ENCODE peak calls at places on chromosomes 4 and X, in four cellular contexts. K, Z, V and B are unnamed samples.

GRCh38 chr4:94534401-94535312 is 82.9 kb downstream of the PDLIM5 start:
- DNase-seq in K (no peak), Z (no peak), V (no peak), B (no peak)

GRCh38 chr4:81922271-81922775 is 450.6 kb upstream of the RASGEF1B start:
- DNase-seq in K (no peak), Z (no peak), V (no peak), B (no peak)

GRCh38 chr4:114780205-114780604 is 181.6 kb downstream of the UGT8 start:
- DNase-seq in K (no peak), Z (no peak), V (no peak), B (no peak)

GRCh38 chr4:158211288-158211687 is 1.0 kb downstream of the TMEM144 start:
- DNase-seq in K (no peak), Z (no peak), V (peak), B (no peak)

GRCh38 chrX:43505759-43506158 is 150.3 kb upstream of the MAOA start:
- DNase-seq in K (no peak), Z (no peak), V (no peak), B (no peak)

GRCh38 chrX:2408856-2409255 is 91.9 kb downstream of the DHRSX start:
- DNase-seq in K (no peak), Z (no peak), V (no peak), B (no peak)

GRCh38 chr4:76738081-76738931 is 159.6 kb downstream of the SOWAHB start:
- DNase-seq in K (no peak), Z (peak), V (no peak), B (no peak)

GRCh38 chrX:18210470-18210869 is 10.2 kb downstream of the BEND2 start:
- DNase-seq in K (no peak), Z (peak), V (no peak), B (no peak)

GRCh38 chrX:17824980-17825379 is 36.1 kb downstream of the RAI2 start:
- DNase-seq in K (no peak), Z (peak), V (no peak), B (no peak)

GRCh38 chr4:83866821-83867220 is 330.9 kb downstream of the GPAT3 start:
- DNase-seq in K (no peak), Z (no peak), V (no peak), B (no peak)

GRCh38 chrX:97524997-97525396 is 641.3 kb downstream of the RPA4 start:
- DNase-seq in K (no peak), Z (peak), V (no peak), B (no peak)

GRCh38 chrX:11968470-11968869 is 169.8 kb upstream of the FRMPD4 start:
- DNase-seq in K (no peak), Z (peak), V (no peak), B (no peak)

GRCh38 chr4:16160457-16160856 is 65.8 kb downstream of the TAPT1 start:
- DNase-seq in K (no peak), Z (no peak), V (no peak), B (no peak)

GRCh38 chr4:150108693-150109092 is 30.4 kb downstream of the DCLK2 start:
- DNase-seq in K (no peak), Z (peak), V (no peak), B (no peak)

GRCh38 chr4:71426381-71427042 is 87.7 kb downstream of the SLC4A4 start:
- DNase-seq in K (no peak), Z (no peak), V (no peak), B (no peak)

GRCh38 chr4:172412851-172413250 is 599.6 kb downstream of the GALNTL6 start:
- DNase-seq in K (no peak), Z (no peak), V (no peak), B (no peak)

GRCh38 chrX:101415180-101416130 is 7.4 kb downstream of the HNRNPH2 start:
- DNase-seq in K (peak), Z (peak), V (no peak), B (no peak)

GRCh38 chrX:153635788-153636668 is 11.0 kb upstream of the DUSP9 start:
- DNase-seq in K (no peak), Z (no peak), V (no peak), B (no peak)

GRCh38 chr4:30269850-30270249 is 450.3 kb upstream of the PCDH7 start:
- DNase-seq in K (no peak), Z (no peak), V (no peak), B (no peak)

GRCh38 chr4:111849726-111850284 is 295.4 kb upstream of the FAM241A start:
- DNase-seq in K (no peak), Z (no peak), V (no peak), B (no peak)

GRCh38 chrX:23223169-23223568 is 111.5 kb upstream of the PTCHD1 start:
- DNase-seq in K (no peak), Z (no peak), V (no peak), B (no peak)

GRCh38 chr4:687975-688694 is 816 bp downstream of the SLC49A3 start:
- DNase-seq in K (no peak), Z (no peak), V (peak), B (no peak)

GRCh38 chr4:158159054-158159717 is 13.6 kb downstream of the GASK1B start:
- DNase-seq in K (no peak), Z (peak), V (no peak), B (no peak)

GRCh38 chrX:37627602-37628001 is 56.1 kb downstream of the LANCL3 start:
- DNase-seq in K (no peak), Z (no peak), V (peak), B (no peak)

GRCh38 chr4:111602848-111603247 is 542.4 kb upstream of the FAM241A start:
- DNase-seq in K (no peak), Z (peak), V (no peak), B (no peak)

GRCh38 chr4:1458581-1458980 is 52.3 kb upstream of the NKX1-1 start:
- DNase-seq in K (no peak), Z (no peak), V (no peak), B (no peak)

GRCh38 chr4:180100433-180101344 is 2142.5 kb upstream of the TENM3 start:
- DNase-seq in K (no peak), Z (no peak), V (no peak), B (no peak)

GRCh38 chrX:252421-253291 is 28.5 kb upstream of the PLCXD1 start:
- DNase-seq in K (no peak), Z (no peak), V (no peak), B (no peak)

DNA sequence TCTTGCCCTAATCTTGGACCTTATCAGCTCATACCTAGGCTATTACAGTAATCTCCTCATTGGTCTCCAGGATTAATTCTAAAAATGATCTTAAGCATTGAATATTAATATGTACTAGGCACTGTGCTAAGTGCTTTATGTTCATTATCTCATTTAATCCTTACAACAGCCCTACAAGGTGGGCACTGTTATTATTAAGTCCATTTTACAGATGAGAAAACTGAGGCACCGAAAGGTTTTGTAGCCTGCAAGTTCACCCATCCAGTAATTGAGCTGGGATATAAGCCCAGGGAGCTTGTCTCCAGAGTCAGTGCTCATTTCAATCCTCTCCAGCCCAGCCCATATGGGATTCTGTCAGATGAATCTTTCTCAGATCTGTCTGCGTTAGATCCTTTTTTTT is 20.8 kb downstream of the SLC25A43 start:
- DNase-seq in K (no peak), Z (no peak), V (no peak), B (no peak)
- TF ChIP-seq CTCF in K (no peak), Z (no peak), V (no peak), B (no peak)

GRCh38 chr4:24551492-24552330 is 32.6 kb downstream of the DHX15 start:
- DNase-seq in K (no peak), Z (peak), V (no peak), B (no peak)
- TF ChIP-seq CTCF in K (no peak), Z (peak), V (peak), B (peak)

GRCh38 chrX:5458300-5458699 is 770.4 kb downstream of the NLGN4X start:
- DNase-seq in K (no peak), Z (no peak), V (no peak), B (no peak)
- TF ChIP-seq CTCF in K (no peak), Z (no peak), V (no peak), B (no peak)

DNA sequence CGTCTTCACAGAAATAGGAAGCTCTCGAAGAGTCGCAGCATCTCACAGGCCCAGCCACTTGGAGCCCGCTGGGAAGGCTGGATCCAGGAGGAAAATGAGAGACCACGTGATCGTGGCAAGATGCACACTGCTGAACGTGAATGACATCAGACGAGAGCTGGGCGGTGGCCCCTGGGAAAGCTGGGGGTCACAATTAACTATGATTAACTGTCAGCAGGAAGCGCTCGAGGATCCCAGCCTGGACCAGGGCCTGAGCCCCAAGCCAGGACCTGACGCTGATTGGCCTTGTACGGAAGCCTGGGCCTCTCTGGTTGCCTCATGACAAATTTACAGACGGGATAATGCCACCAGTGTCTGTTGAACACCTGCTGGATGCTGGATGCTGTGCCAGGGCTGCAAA is 321.4 kb downstream of the EVC2 start:
- DNase-seq in K (no peak), Z (no peak), V (no peak), B (no peak)
- TF ChIP-seq CTCF in K (no peak), Z (no peak), V (no peak), B (no peak)

GRCh38 chr4:184474261-184475095 is at the start of gene IRF2:
- DNase-seq in K (peak), Z (peak), V (peak), B (peak)
- TF ChIP-seq CTCF in K (no peak), Z (no peak), V (peak), B (peak)

GRCh38 chrX:10021461-10022272 is 54.5 kb downstream of the CLDN34 start:
- DNase-seq in K (no peak), Z (peak), V (no peak), B (no peak)

GRCh38 chrX:10014462-10015373 is 47.6 kb downstream of the CLDN34 start:
- DNase-seq in K (peak), Z (peak), V (peak), B (peak)

GRCh38 chrX:10015711-10016515 is 48.8 kb downstream of the CLDN34 start:
- DNase-seq in K (no peak), Z (no peak), V (peak), B (peak)

GRCh38 chrX:10016516-10017132 is 49.5 kb downstream of the CLDN34 start:
- DNase-seq in K (no peak), Z (peak), V (no peak), B (no peak)

GRCh38 chrX:10017866-10018265 is 50.7 kb downstream of the CLDN34 start:
- DNase-seq in K (no peak), Z (peak), V (no peak), B (no peak)
- TF ChIP-seq CTCF in K (no peak), Z (no peak), V (no peak), B (no peak)

GRCh38 chrX:87337267-87337666 is 180.3 kb upstream of the KLHL4 start:
- DNase-seq in K (no peak), Z (no peak), V (no peak), B (no peak)

GRCh38 chrX:87338510-87338909 is 179.1 kb upstream of the KLHL4 start:
- DNase-seq in K (no peak), Z (peak), V (no peak), B (no peak)
- TF ChIP-seq CTCF in K (no peak), Z (peak), V (peak), B (peak)